ENCODE peak calls at places on chromosomes 12 and 14, in four cellular contexts. One of them, this sample, is unnamed.

GRCh38 chr14:28307506-28307905 is 459.1 kb upstream of the FOXG1 start:
- DNase-seq in GM03348: no peak
- DNase-seq in EL: no peak
- DNase-seq in NCI-H1417: no peak
- DNase-seq in this sample: no peak

GRCh38 chr14:24297190-24297964 is 2.2 kb downstream of the DHRS1 start:
- DNase-seq in GM03348: no peak
- DNase-seq in EL: no peak
- DNase-seq in NCI-H1417: peak; percentile 51
- DNase-seq in this sample: peak; percentile 24

GRCh38 chr12:54417712-54418440 is 1.2 kb downstream of the ITGA5 start:
- DNase-seq in GM03348: peak; percentile 71
- DNase-seq in EL: peak; percentile 39
- DNase-seq in NCI-H1417: no peak
- DNase-seq in this sample: no peak

GRCh38 chr12:56358836-56359532 is 923 bp downstream of the STAT2 start:
- DNase-seq in GM03348: peak; percentile 78
- DNase-seq in EL: peak; percentile 84
- DNase-seq in NCI-H1417: no peak
- DNase-seq in this sample: no peak

GRCh38 chr14:77177623-77178185 is 3.9 kb upstream of the TMEM63C start:
- DNase-seq in GM03348: no peak
- DNase-seq in EL: no peak
- DNase-seq in NCI-H1417: peak; percentile 42
- DNase-seq in this sample: no peak

GRCh38 chr14:61505815-61506809 is 184.7 kb downstream of the PRKCH start:
- DNase-seq in GM03348: no peak
- DNase-seq in EL: peak; percentile 44
- DNase-seq in NCI-H1417: no peak
- DNase-seq in this sample: no peak

GRCh38 chr12:92002195-92002649 is 143.4 kb downstream of the BTG1 start:
- DNase-seq in GM03348: no peak
- DNase-seq in EL: no peak
- DNase-seq in NCI-H1417: no peak
- DNase-seq in this sample: no peak

GRCh38 chr12:47032644-47033043 is 46.8 kb upstream of the PCED1B start:
- DNase-seq in GM03348: peak; percentile 39
- DNase-seq in EL: peak; percentile 65
- DNase-seq in NCI-H1417: peak; percentile 84
- DNase-seq in this sample: peak; percentile 24

GRCh38 chr12:56839489-56840442 is 76.6 kb downstream of the HSD17B6 start:
- DNase-seq in GM03348: peak; percentile 17
- DNase-seq in EL: peak; percentile 53
- DNase-seq in NCI-H1417: peak; percentile 49
- DNase-seq in this sample: peak; percentile 9

GRCh38 chr12:132439333-132439904 is 50.5 kb upstream of the FBRSL1 start:
- DNase-seq in GM03348: no peak
- DNase-seq in EL: no peak
- DNase-seq in NCI-H1417: no peak
- DNase-seq in this sample: no peak

This sample was measured in NCI-H345.